ENCODE peak calls at places on chromosomes 2 and 18, in seven cellular contexts. R is fibroblast of the aortic adventitia, H is colonic mucosa, K is psoas muscle, G is right lobe of liver, A is prostate gland, W is neural progenitor cell. U is an unnamed sample.

GRCh38 chr2:127642706-127643697 is 3.0 kb upstream of the GPR17 start:
- DNase-seq in R (no peak), H (no peak), K (no peak), G (no peak), A (no peak), W (no peak), U (no peak)

GRCh38 chr2:109376115-109376514 is 237.7 kb downstream of the SEPTIN10 start:
- DNase-seq in R (peak; percentile 74), H (peak; percentile 25), K (peak; percentile 26), G (no peak), A (no peak), W (no peak), U (no peak)

GRCh38 chr2:241658296-241658695 is 20.8 kb downstream of the ATG4B start:
- DNase-seq in R (no peak), H (no peak), K (no peak), G (no peak), A (no peak), W (no peak), U (no peak)

GRCh38 chr18:9612215-9612830 is 2.0 kb downstream of the PPP4R1 start:
- DNase-seq in R (peak; percentile 63), H (peak; percentile 53), K (no peak), G (no peak), A (peak; percentile 49), W (peak; percentile 32), U (no peak)

GRCh38 chr2:218993345-218994315 is at the start of gene CRYBA2:
- DNase-seq in R (no peak), H (no peak), K (peak; percentile 50), G (no peak), A (no peak), W (peak; percentile 78), U (no peak)

GRCh38 chr2:11520092-11520693 is 13.7 kb upstream of the GREB1 start:
- DNase-seq in R (no peak), H (no peak), K (no peak), G (no peak), A (no peak), W (no peak), U (no peak)

GRCh38 chr2:59803586-59803985 is 749.9 kb downstream of the BCL11A start:
- DNase-seq in R (no peak), H (no peak), K (no peak), G (no peak), A (no peak), W (no peak), U (no peak)

GRCh38 chr18:77858331-77858730 is 608.7 kb downstream of the GALR1 start:
- DNase-seq in R (no peak), H (no peak), K (no peak), G (no peak), A (no peak), W (no peak), U (no peak)

GRCh38 chr2:108978709-108979111 is 10.3 kb downstream of the EDAR start:
- DNase-seq in R (no peak), H (peak; percentile 56), K (no peak), G (no peak), A (no peak), W (peak; percentile 43), U (no peak)

GRCh38 chr2:144875996-144876395 is 356.1 kb upstream of the ZEB2 start:
- DNase-seq in R (peak; percentile 1), H (no peak), K (no peak), G (no peak), A (no peak), W (no peak), U (peak; percentile 73)

GRCh38 chr2:237695201-237695780 is 67.9 kb downstream of the LRRFIP1 start:
- DNase-seq in R (peak; percentile 92), H (peak; percentile 51), K (no peak), G (no peak), A (no peak), W (no peak), U (peak; percentile 76)

GRCh38 chr2:16644204-16644925 is 21.3 kb downstream of the CYRIA start:
- DNase-seq in R (no peak), H (no peak), K (no peak), G (no peak), A (no peak), W (no peak), U (no peak)

GRCh38 chr18:54388203-54389142 is 30.8 kb downstream of the C18orf54 start:
- DNase-seq in R (peak; percentile 73), H (peak; percentile 66), K (no peak), G (no peak), A (no peak), W (peak; percentile 15), U (peak; percentile 51)

GRCh38 chr2:30481323-30481800 is 34.3 kb downstream of the LCLAT1 start:
- DNase-seq in R (no peak), H (peak; percentile 50), K (peak; percentile 54), G (peak; percentile 27), A (no peak), W (no peak), U (no peak)

GRCh38 chr18:9446839-9447238 is 28.5 kb upstream of the RALBP1 start:
- DNase-seq in R (no peak), H (no peak), K (no peak), G (no peak), A (no peak), W (no peak), U (no peak)

GRCh38 chr2:25844089-25844488 is 34.2 kb downstream of the ASXL2 start:
- DNase-seq in R (peak; percentile 57), H (no peak), K (no peak), G (no peak), A (no peak), W (no peak), U (no peak)

GRCh38 chr18:9578306-9578705 is 36.1 kb downstream of the PPP4R1 start:
- DNase-seq in R (peak; percentile 21), H (no peak), K (no peak), G (no peak), A (no peak), W (no peak), U (no peak)

GRCh38 chr2:29628882-29629281 is 292.5 kb downstream of the ALK start:
- DNase-seq in R (peak; percentile 47), H (no peak), K (no peak), G (no peak), A (no peak), W (no peak), U (no peak)

GRCh38 chr2:149627402-149627801 is 39.8 kb upstream of the MMADHC start:
- DNase-seq in R (no peak), H (no peak), K (no peak), G (no peak), A (no peak), W (no peak), U (no peak)

GRCh38 chr18:79599503-79599931 is 80.1 kb upstream of the CTDP1 start:
- DNase-seq in R (no peak), H (no peak), K (peak; percentile 36), G (peak; percentile 7), A (peak; percentile 38), W (no peak), U (no peak)

GRCh38 chr2:9897331-9897737 is 54.1 kb downstream of the TAF1B start:
- DNase-seq in R (peak; percentile 97), H (peak; percentile 50), K (peak; percentile 71), G (no peak), A (peak; percentile 81), W (peak; percentile 27), U (peak; percentile 82)

GRCh38 chr2:39522518-39522877 is 85.4 kb upstream of the MAP4K3 start:
- DNase-seq in R (no peak), H (no peak), K (no peak), G (no peak), A (no peak), W (no peak), U (no peak)

GRCh38 chr2:39525636-39526412 is 88.7 kb upstream of the MAP4K3 start:
- DNase-seq in R (no peak), H (no peak), K (no peak), G (no peak), A (no peak), W (no peak), U (no peak)

GRCh38 chr2:39523308-39524044 is 86.4 kb upstream of the MAP4K3 start:
- DNase-seq in R (peak; percentile 91), H (no peak), K (no peak), G (no peak), A (no peak), W (no peak), U (peak; percentile 82)

GRCh38 chr2:39524756-39525635 is 87.9 kb upstream of the MAP4K3 start:
- DNase-seq in R (peak; percentile 49), H (no peak), K (no peak), G (no peak), A (no peak), W (no peak), U (no peak)

GRCh38 chr2:39524061-39524460 is 87.0 kb upstream of the MAP4K3 start:
- DNase-seq in R (peak; percentile 49), H (no peak), K (no peak), G (no peak), A (no peak), W (no peak), U (no peak)
- H3K4me3 ChIP-seq in R (no peak overlapping the region), H (no peak overlapping the region), K (no peak overlapping the region), G (no peak overlapping the region), A (no peak overlapping the region), W (no peak overlapping the region), U (no peak overlapping the region)

DNA sequence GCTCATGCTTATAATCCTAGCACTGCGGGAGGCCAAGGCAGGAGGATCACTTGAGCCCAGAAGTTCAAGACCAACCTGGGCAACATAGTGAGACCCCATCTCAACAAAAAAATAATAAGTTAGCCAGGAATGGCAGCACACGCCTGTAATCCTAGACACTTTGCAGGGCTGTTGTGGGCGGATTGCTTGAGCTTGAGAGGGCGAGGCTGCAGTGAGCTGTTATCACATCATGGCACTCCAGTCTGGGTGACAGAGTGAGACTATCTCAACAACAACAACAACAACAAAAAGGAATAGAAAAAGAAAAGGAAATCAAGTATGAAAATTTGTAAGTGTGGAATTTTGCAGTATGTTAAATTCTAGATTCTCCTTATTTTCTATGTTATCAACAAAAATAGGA is 306.6 kb upstream of the CYP26B1 start:
- DNase-seq in R (no peak), H (no peak), K (no peak), G (no peak), A (no peak), W (no peak), U (no peak)
- TF ChIP-seq CTCF in R (no peak), H (no peak), K (no peak), G (no peak), A (no peak), W (no peak), U (no peak)

DNA sequence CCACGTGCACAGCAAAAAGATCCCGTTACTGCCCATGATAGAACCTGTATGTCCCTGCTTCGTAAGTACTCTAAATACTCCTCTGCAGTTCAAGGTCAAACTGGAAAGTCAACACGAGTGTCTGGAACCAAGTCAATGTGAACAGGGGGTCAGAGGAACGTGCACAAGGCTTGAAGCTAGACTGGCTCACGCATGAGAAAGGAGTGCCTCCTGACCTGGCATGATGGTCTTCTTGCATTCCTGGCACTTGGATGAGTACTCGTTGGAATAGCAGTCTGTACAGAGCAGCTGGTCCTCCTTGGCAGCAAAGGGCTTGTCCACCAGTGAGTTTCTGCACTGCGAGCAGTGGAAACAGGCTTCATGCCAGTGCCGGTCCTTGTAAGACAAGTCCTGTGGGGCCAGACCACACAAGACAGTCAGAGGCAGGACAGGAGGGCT is 25.5 kb downstream of the FHL2 start:
- DNase-seq in R (peak; percentile 86), H (no peak), K (peak; percentile 93), G (no peak), A (peak; percentile 62), W (no peak), U (no peak)
- H3K4me3 ChIP-seq in R (no peak overlapping the region), H (no peak overlapping the region), K (no peak overlapping the region), G (no peak overlapping the region), A (no peak overlapping the region), W (no peak overlapping the region), U (no peak overlapping the region)

DNA sequence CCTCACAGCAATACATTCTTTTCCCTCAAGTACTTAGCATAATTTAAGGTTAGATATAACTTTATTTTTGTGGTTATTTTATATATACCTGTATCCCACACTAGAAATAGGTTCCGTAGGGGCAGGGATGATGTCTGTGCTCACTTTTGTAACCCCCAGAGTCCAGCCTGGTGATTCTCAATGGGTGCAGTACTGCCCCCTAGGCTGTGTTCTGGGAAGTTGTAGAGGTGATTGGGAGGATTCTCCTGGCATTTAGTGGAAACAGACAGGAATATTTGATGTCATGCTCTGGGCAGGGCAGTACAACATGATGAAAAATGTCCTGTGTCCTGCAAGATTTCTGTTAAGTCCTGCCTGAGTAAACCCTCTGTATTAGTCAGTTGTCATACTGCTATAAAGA is 333.3 kb downstream of the PLCL1 start:
- DNase-seq in R (no peak), H (no peak), K (no peak), G (no peak), A (no peak), W (peak; percentile 28), U (no peak)
- TF ChIP-seq CTCF in R (no peak), H (no peak), K (no peak), G (no peak), A (no peak), W (peak; percentile 57), U (no peak)